ENCODE peak calls at places on chromosomes 1 and 21, in four cellular contexts. X, Z, F and I are unnamed samples.

GRCh38 chr1:17531682-17532487 is 7.6 kb upstream of the ARHGEF10L start:
- DNase-seq in F (no peak), Z (no peak), X (no peak), I (no peak)

GRCh38 chr21:32371913-32372314 is 20.9 kb downstream of the URB1 start:
- DNase-seq in Z (peak; percentile 23), X (peak; percentile 51), F (no peak), I (peak; percentile 95)

GRCh38 chr1:201264072-201264471 is 19.2 kb upstream of the PKP1 start:
- DNase-seq in F (no peak), Z (no peak), X (no peak), I (no peak)

GRCh38 chr21:29650561-29651022 is 289.2 kb downstream of the GRIK1 start:
- DNase-seq in F (no peak), Z (no peak), X (no peak), I (no peak)

GRCh38 chr1:223811634-223812101 is 34.1 kb downstream of the TP53BP2 start:
- DNase-seq in Z (peak; percentile 11), X (peak; percentile 65), F (no peak), I (peak; percentile 74)

GRCh38 chr21:32900814-32901213 is 124.9 kb upstream of the OLIG2 start:
- DNase-seq in F (no peak), X (no peak), Z (no peak), I (no peak)

GRCh38 chr1:39996396-39997004 is 41.6 kb downstream of the MFSD2A start:
- DNase-seq in X (no peak), F (no peak), Z (no peak), I (no peak)

GRCh38 chr1:89588480-89588879 is 44.4 kb upstream of the LRRC8C start:
- DNase-seq in X (no peak), F (no peak), Z (no peak), I (no peak)

GRCh38 chr1:183191833-183192232 is 5.8 kb downstream of the LAMC2 start:
- DNase-seq in Z (no peak), X (peak; percentile 93), F (no peak), I (peak; percentile 80)

GRCh38 chr1:20725189-20726106 is 7.1 kb downstream of the SH2D5 start:
- DNase-seq in Z (no peak), X (peak; percentile 88), F (no peak), I (peak; percentile 54)

GRCh38 chr1:19044975-19045831 is 88.7 kb upstream of the IFFO2 start:
- DNase-seq in Z (no peak), X (no peak), F (no peak), I (no peak)

GRCh38 chr21:45029968-45030636 is 44.3 kb upstream of the ADARB1 start:
- DNase-seq in X (no peak), F (no peak), Z (no peak), I (no peak)

GRCh38 chr1:104387716-104388508 is 638.2 kb downstream of the AMY1C start:
- DNase-seq in F (no peak), X (no peak), Z (no peak), I (no peak)

GRCh38 chr21:45515241-45516061 is 26.8 kb downstream of the SLC19A1 start:
- DNase-seq in F (no peak), X (no peak), Z (no peak), I (no peak)